ENCODE peak calls at places on chromosomes 2 and 18, in four cellular contexts. C is SK-N-SH, A is uterus, S is fibroblast of lung. N is an unnamed sample.

GRCh38 chr2:27431395-27431794 is 3.0 kb downstream of the NRBP1 start:
- DNase-seq in S (peak; percentile 19), C (no peak), A (no peak), N (no peak)

GRCh38 chr2:99140056-99140859 is 1.2 kb upstream of the C2orf15 start:
- DNase-seq in A (no peak), C (no peak), S (no peak), N (no peak)

GRCh38 chr2:190507135-190507534 is 27.4 kb downstream of the NEMP2 start:
- DNase-seq in A (no peak), C (no peak), S (no peak), N (no peak)

GRCh38 chr2:73823916-73824523 is 4.7 kb upstream of the STAMBP start:
- DNase-seq in C (peak; percentile 67), A (no peak), S (peak; percentile 94), N (no peak)

GRCh38 chr2:10531874-10532273 is 83.7 kb upstream of the ODC1 start:
- DNase-seq in C (no peak), S (no peak), A (no peak), N (peak; percentile 22)

GRCh38 chr2:58006952-58007284 is 39.7 kb upstream of the VRK2 start:
- DNase-seq in S (no peak), C (no peak), A (no peak), N (no peak)

GRCh38 chr2:159177957-159178356 is 108.5 kb downstream of the WDSUB1 start:
- DNase-seq in C (no peak), A (no peak), S (no peak), N (no peak)

GRCh38 chr2:168954256-168954655 is 53.2 kb downstream of the G6PC2 start:
- DNase-seq in C (no peak), S (no peak), A (no peak), N (no peak)

GRCh38 chr2:30272761-30273573 is 41.6 kb downstream of the LBH start:
- DNase-seq in S (peak; percentile 43), C (no peak), A (no peak), N (no peak)

GRCh38 chr2:237490009-237490804 is 3.2 kb downstream of the MLPH start:
- DNase-seq in C (no peak), A (no peak), S (no peak), N (peak; percentile 70)

GRCh38 chr2:206665251-206665650 is 23.0 kb downstream of the FAM237A start:
- DNase-seq in S (no peak), A (no peak), C (no peak), N (no peak)

GRCh38 chr18:61435064-61435652 is 101.9 kb downstream of the CDH20 start:
- DNase-seq in C (peak; percentile 4), S (peak; percentile 11), A (no peak), N (no peak)
- TF ChIP-seq CTCF in C (peak; percentile 57), S (peak; percentile 51), A (no peak), N (peak; percentile 4)

GRCh38 chr2:173181982-173182381 is 106.3 kb downstream of the MAP3K20 start:
- DNase-seq in A (no peak), S (no peak), C (no peak), N (no peak)
- H3K36me3 ChIP-seq in A (no peaks in the 10 kb centered on the region), S (no peaks in the 10 kb centered on the region), C (peaks cover 4% of the 10 kb centered on the region), N (no peaks in the 10 kb centered on the region)

GRCh38 chr2:227485429-227485828 is 13.5 kb downstream of the AGFG1 start:
- DNase-seq in A (no peak), C (no peak), S (no peak), N (no peak)

GRCh38 chr2:227482638-227483340 is 10.8 kb downstream of the AGFG1 start:
- DNase-seq in C (no peak), A (no peak), S (peak; percentile 47), N (no peak)

GRCh38 chr2:227480528-227480927 is 8.6 kb downstream of the AGFG1 start:
- DNase-seq in A (no peak), S (no peak), C (no peak), N (no peak)

GRCh38 chr2:227477291-227477690 is 5.3 kb downstream of the AGFG1 start:
- DNase-seq in C (no peak), S (peak; percentile 24), A (no peak), N (no peak)

DNA sequence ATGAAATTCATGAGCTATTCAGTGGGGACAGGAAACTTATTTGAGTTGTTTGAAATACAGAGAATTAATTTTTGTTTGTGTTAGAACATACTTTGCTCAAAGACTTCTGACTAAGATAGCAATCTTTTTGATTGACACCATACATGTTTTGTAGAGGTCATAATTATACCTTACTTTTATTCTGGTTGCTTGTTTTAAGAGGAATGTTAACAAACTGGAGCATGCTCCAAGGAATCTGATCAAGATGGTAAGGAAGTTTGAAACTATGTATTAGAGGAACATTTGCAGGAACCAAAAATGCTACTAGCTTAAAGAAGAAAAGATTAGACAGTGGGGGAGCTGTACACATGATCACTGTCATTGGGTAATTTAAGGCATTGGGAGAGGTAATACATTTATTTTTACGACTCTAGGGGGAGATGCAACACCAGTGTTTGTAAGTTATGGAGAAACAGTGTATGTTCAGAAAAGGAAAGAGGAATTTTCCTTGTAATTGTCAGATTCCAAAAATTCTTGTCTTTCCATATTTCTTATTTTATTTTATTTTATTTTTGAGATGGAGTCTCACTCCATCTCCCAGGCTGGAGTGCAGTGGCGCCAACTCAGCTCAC is 8.0 kb downstream of the AGFG1 start:
- DNase-seq in C (peak; percentile 49), S (peak; percentile 72), A (no peak), N (no peak)
- TF ChIP-seq CTCF in C (peak; percentile 61), S (peak; percentile 43), A (no peak), N (peak; percentile 40)

DNA sequence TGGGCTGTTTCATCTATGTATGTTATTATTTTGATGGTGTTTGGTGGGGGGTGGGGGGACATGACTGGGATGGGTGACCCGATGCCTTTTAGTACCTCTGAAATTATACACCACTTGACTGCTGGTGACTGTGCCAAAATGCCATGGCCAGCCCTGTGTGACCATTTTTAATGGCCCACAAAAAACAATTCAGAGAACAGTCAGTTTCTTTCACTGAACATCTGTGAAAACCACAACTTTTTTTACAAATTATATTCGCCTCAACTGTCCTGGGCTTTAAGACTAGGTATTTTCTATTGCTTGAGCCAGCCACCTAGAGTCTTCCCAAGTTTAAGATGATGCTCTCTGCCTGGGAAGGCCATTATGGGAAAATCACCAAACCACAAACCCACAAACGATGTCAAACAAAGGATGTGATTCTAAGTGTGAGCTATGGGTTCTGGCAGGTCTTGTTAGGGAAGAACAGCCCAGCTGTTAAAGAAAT is 33.9 kb downstream of the FN1 start:
- DNase-seq in C (no peak), S (peak; percentile 97), A (no peak), N (no peak)
- H3K36me3 ChIP-seq in C (peaks cover 97% of the 10 kb centered on the region), S (peaks cover 18% of the 10 kb centered on the region), A (no peaks in the 10 kb centered on the region), N (no peaks in the 10 kb centered on the region)

GRCh38 chr2:151439127-151439526 is 29.4 kb downstream of the RIF1 start:
- DNase-seq in S (no peak), A (no peak), C (no peak), N (no peak)

GRCh38 chr2:151438506-151438905 is 28.8 kb downstream of the RIF1 start:
- DNase-seq in S (no peak), C (no peak), A (no peak), N (no peak)

DNA sequence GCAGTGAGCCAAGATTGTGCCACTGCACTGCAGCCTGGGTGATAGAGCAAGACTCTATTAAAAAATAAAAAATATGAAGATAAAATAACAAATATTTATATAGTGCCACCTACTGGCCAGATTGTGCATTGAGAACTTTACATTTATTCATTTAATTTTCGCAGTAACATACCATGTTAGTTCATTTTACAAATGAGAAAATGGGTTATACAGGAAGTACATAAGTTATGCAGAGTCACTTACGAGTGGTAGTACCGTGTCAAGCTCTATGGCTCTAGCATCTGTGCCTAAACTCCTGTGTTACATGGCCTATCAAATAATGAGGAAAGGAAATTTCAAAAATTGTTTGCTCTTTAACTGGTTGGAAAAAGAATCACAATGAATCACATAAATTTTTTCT is 27.9 kb downstream of the RIF1 start:
- DNase-seq in C (peak; percentile 28), S (peak; percentile 55), A (no peak), N (no peak)
- TF ChIP-seq CTCF in C (peak; percentile 70), S (peak; percentile 46), A (no peak), N (peak; percentile 30)

GRCh38 chr2:140257692-140258300 is 1477.6 kb upstream of the NXPH2 start:
- DNase-seq in C (no peak), A (peak; percentile 13), S (peak; percentile 3), N (no peak)

DNA sequence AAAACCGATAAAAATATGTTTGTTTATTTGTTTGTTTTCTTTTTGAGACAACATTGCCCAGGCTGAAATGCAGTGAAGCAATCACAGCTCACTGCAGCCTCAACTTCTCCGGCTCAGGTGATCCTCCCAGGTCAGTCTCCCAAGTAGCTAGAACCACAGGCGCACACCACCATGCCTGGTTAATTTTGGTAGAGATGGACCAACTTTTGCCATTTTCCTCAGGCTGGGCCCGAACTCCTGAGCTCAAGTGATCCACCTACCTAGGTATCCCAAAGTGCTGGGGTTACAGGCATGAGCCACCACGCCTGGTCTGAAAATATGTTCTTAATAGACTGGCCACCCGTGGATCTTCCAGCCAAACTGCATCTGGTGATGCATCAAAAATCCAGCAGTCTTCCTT is 1482.7 kb upstream of the NXPH2 start:
- DNase-seq in S (no peak), A (no peak), C (no peak), N (no peak)
- H3K36me3 ChIP-seq in S (no peaks in the 10 kb centered on the region), A (no peaks in the 10 kb centered on the region), C (no peaks in the 10 kb centered on the region), N (no peaks in the 10 kb centered on the region)

N was measured in kidney.